ENCODE peak calls at places on chromosomes 11 and 22, in four cellular contexts. N is SK-N-SH, X is HepG2, J is GM12878. V is an unnamed sample.

GRCh38 chr22:45009881-45010531 is at the start of gene PHF21B:
- DNase-seq in N (peak), X (no peak), J (no peak), V (peak)

GRCh38 chr22:30365891-30366290 is 9.1 kb downstream of the CCDC157 start:
- DNase-seq in N (no peak), X (no peak), J (no peak), V (no peak)

GRCh38 chr11:47946682-47947575 is 33.4 kb upstream of the PTPRJ start:
- DNase-seq in N (no peak), X (no peak), J (no peak), V (peak)

GRCh38 chr11:4430060-4430459 is 19.0 kb upstream of the OR52K2 start:
- DNase-seq in N (no peak), X (no peak), J (no peak), V (no peak)

GRCh38 chr11:72575533-72576170 is 98.6 kb downstream of the PDE2A start:
- DNase-seq in N (no peak), X (no peak), J (no peak), V (no peak)

GRCh38 chr22:42343551-42344081 is 73.2 kb upstream of the TCF20 start:
- DNase-seq in N (peak), X (no peak), J (no peak), V (peak)

GRCh38 chr11:10331548-10332289 is 26.8 kb downstream of the ADM start:
- DNase-seq in N (no peak), X (no peak), J (no peak), V (no peak)

GRCh38 chr11:126459691-126460404 is 104.4 kb downstream of the ST3GAL4 start:
- DNase-seq in N (no peak), X (no peak), J (no peak), V (no peak)

GRCh38 chr11:120089036-120090001 is 48.6 kb downstream of the TRIM29 start:
- DNase-seq in N (no peak), X (no peak), J (no peak), V (no peak)

GRCh38 chr11:130480166-130480565 is 31.7 kb downstream of the ADAMTS15 start:
- DNase-seq in N (peak), X (no peak), J (no peak), V (no peak)

GRCh38 chr11:75867778-75868374 is 52.9 kb downstream of the UVRAG start:
- DNase-seq in N (peak), X (peak), J (peak), V (peak)

GRCh38 chr11:69839516-69839915 is 20.3 kb upstream of the FGF3 start:
- DNase-seq in N (no peak), X (no peak), J (no peak), V (no peak)

GRCh38 chr11:13384837-13385417 is 78.1 kb downstream of the BTBD10 start:
- DNase-seq in N (peak), X (peak), J (peak), V (peak)

GRCh38 chr22:29704528-29705285 is 15.1 kb upstream of the CABP7 start:
- DNase-seq in N (peak), X (peak), J (no peak), V (no peak)

GRCh38 chr11:77789731-77790476 is 30.6 kb downstream of the RSF1 start:
- DNase-seq in N (no peak), X (no peak), J (no peak), V (no peak)

GRCh38 chr11:12587333-12587997 is 86.8 kb upstream of the TEAD1 start:
- DNase-seq in N (no peak), X (no peak), J (no peak), V (no peak)

GRCh38 chr11:116513278-116513823 is 259.4 kb downstream of the BUD13 start:
- DNase-seq in N (no peak), X (no peak), J (no peak), V (no peak)

GRCh38 chr22:47767403-47767802 is 1005.0 kb downstream of the TBC1D22A start:
- DNase-seq in N (no peak), X (no peak), J (no peak), V (no peak)

DNA sequence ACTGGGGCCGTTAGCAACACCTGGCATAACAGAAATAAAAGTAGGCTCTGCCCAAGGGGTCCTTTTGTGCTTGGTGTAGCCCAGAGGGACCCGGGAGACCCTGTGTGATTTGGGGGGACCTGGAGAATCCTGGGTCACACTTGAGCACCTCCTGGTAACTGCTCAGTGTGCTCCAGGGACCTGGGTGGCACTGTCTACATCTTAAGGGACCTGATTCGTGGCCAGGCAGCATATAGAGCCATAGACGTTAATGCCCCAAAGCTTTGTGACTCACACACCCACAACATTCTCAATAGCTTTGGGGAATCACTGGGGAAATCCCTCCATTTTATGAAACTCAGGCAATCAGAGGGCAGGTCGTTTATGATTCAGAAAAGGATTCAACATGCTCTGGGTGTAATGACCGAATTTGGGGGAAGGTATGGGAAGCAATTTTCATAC is 3.6 kb upstream of the IGF2 start:
- DNase-seq in N (no peak), X (no peak), J (peak), V (no peak)
- TF ChIP-seq NFIC in N (no peak), X (no peak), J (no peak), V (no peak)

DNA sequence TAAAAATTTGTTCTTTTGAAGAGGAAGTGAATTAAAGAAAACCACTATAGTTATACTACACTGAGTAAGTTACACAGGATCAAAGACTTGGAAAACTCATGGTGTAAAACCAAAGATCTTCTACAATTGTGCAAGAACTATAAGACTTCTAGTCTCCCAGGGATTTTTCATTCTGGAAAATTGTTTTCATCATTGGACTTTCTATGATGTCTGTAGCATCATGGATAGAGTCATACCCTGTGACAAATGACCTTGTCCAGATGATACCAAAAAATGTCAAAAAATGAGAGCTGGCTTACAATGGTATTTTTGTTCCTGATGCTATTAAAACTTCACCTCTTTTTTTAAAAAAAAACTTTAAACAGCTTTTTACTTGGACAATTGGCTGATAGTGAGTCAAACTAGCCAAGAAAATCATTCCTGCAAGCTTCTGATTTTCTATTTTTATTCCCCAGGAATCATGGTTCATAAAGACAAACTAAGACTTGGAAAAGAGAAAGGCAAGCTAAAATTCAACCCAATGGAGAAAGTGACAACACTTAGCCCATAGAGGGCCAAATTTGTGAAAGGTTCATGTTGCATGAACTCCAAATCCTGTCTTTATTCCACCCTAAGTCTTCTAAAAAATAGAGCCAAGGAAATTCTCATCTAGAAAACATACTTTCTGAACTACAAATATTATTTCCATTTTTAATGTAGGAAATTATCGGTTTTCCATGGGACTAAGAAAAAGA is 30.7 kb downstream of the ME3 start:
- DNase-seq in N (no peak), X (no peak), J (no peak), V (no peak)
- TF ChIP-seq NFIC in N (no peak), X (no peak), J (no peak), V (no peak)

GRCh38 chr11:57414612-57415212 is 12.2 kb downstream of the SLC43A3 start:
- DNase-seq in N (no peak), X (no peak), J (no peak), V (no peak)

GRCh38 chr11:57410287-57410686 is 16.6 kb downstream of the SLC43A3 start:
- DNase-seq in N (no peak), X (no peak), J (no peak), V (no peak)

GRCh38 chr11:57416436-57416835 is 10.5 kb downstream of the SLC43A3 start:
- DNase-seq in N (no peak), X (no peak), J (no peak), V (no peak)

GRCh38 chr11:57417056-57417455 is 9.9 kb downstream of the SLC43A3 start:
- DNase-seq in N (no peak), X (no peak), J (no peak), V (no peak)

GRCh38 chr11:57413681-57414080 is 13.2 kb downstream of the SLC43A3 start:
- DNase-seq in N (no peak), X (no peak), J (no peak), V (no peak)
- TF ChIP-seq NFIC in N (no peak), X (no peak), J (no peak), V (no peak)

DNA sequence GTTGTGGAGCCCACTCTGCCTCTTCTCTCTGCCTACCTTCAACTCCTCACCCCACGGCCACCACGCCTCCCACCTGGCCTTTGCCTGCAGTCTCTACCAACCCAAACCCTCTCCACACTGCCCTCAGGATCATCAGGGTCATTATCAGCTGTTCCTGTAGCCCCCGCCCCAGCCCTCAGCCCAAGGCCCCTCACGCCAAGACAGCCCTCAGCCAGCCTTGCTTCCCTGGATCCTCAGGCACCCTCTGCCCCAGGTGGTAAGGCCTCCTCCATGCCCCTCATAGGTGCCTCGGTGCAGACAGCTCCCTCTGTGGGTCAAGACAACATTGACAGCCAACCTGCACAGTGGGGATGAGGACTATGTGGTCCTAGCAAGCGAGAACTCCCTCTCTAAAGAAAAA is 1.7 kb downstream of the SBF1 start:
- DNase-seq in N (no peak), X (peak), J (no peak), V (peak)
- TF ChIP-seq NFIC in N (no peak), X (no peak), J (no peak), V (no peak)

GRCh38 chr11:2675540-2675939 is 24.3 kb downstream of the KCNQ1OT1 start:
- DNase-seq in N (peak), X (no peak), J (no peak), V (no peak)

GRCh38 chr11:2673250-2673610 is 26.6 kb downstream of the KCNQ1OT1 start:
- DNase-seq in N (no peak), X (no peak), J (no peak), V (no peak)

GRCh38 chr11:2672553-2673249 is 27.1 kb downstream of the KCNQ1OT1 start:
- DNase-seq in N (no peak), X (no peak), J (no peak), V (no peak)

GRCh38 chr11:2674681-2675131 is 25.1 kb downstream of the KCNQ1OT1 start:
- DNase-seq in N (peak), X (no peak), J (no peak), V (no peak)

DNA sequence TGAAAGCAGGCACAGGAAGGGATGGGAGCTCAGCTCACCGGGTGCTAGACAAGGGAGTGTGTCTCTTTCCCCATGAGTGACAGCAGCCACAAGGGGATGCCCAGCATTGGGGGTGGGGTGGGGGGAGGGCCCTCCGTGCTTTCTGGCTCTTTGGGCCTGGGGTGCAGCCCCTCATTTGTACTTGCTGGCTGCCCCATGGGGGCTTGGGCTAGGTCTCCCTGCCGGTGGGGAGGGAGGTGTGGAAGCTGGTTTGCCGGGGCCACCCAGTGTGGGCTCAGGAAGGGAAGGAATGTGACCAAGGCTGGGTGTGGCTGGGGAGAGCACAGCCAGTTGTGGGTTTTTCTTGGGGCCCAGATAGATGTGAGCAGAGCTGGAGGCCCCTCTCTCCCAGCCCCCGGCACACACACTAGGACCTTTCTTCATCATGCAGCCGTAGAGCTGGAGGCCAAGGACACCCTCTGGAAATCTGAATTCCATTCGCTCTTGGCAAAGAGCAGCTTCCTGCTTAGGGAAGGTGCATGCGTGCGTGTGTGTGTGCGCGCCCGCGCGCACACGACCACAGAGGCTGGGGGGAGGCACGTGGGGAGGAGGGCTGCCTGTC is 25.8 kb downstream of the KCNQ1OT1 start:
- DNase-seq in N (no peak), X (no peak), J (no peak), V (no peak)
- TF ChIP-seq NFIC in N (no peak), X (no peak), J (no peak), V (no peak)

DNA sequence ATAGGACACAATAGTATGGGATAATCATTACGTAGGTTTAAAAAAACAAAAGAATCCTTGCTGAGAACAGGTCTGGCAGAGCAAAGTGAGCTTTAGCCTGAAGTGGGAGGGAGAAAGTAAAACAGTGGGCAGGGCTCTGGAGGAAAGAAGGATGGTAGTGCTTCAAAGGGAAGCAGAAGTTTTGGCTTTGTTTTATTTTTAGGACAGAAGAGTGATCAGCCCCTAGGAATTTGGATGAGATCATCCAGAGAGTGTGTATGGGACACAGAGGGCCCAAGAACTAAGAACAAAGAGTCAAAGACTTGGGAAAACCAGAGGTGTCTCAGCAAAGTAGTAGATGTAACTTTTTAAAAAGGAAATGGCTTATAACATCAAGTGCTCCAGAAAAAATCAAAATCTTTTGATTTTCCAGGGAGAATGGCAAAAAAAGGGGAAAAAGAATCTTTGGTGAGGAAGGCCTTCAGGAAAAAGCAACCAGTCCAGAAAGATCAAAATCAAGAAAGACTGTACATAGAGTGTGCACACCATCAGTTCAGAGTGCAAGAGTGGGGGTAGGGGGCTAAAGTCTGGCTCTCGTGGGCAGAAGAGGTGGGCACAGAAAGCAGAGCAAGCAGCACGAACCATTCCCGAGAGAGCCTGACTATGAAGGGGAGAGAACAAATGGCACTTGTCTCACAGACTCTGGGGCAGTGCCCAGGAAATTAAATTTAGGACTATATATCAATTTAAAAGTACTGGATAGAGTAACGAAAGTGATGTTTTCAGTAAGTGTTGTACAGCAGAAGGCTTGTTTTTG is 30.1 kb downstream of the MAPK1 start:
- DNase-seq in N (no peak), X (peak), J (no peak), V (peak)
- TF ChIP-seq NFIC in N (peak), X (no peak), J (no peak), V (no peak)

GRCh38 chr22:37448521-37449150 is 21.4 kb upstream of the ELFN2 start:
- DNase-seq in N (no peak), X (no peak), J (no peak), V (no peak)
- TF ChIP-seq NFIC in N (no peak), X (no peak), J (no peak), V (no peak)

V was measured in K562.